ENCODE peak calls at places on chromosomes 5 and 9, in five cellular contexts. B, C, O, M and L are unnamed samples.

GRCh38 chr5:96318569-96319100 is 114.4 kb downstream of the PCSK1 start:
- DNase-seq in C (no peak), M (no peak), B (no peak), O (no peak), L (no peak)

GRCh38 chr9:107569171-107569570 is 79.6 kb upstream of the KLF4 start:
- DNase-seq in O (no peak), M (no peak), B (no peak), C (no peak), L (no peak)

GRCh38 chr5:168793844-168794837 is 215.0 kb upstream of the PANK3 start:
- DNase-seq in B (peak), O (no peak), M (no peak), C (no peak), L (no peak)

GRCh38 chr5:159811712-159812111 is 104.6 kb upstream of the ADRA1B start:
- DNase-seq in O (no peak), B (no peak), C (no peak), M (no peak), L (no peak)

GRCh38 chr5:21212026-21212425 is 1224.0 kb upstream of the CDH18 start:
- DNase-seq in B (no peak), O (no peak), M (no peak), C (no peak), L (no peak)

GRCh38 chr5:94702729-94703128 is 84.3 kb downstream of the SLF1 start:
- DNase-seq in M (no peak), C (no peak), B (no peak), O (no peak), L (no peak)

GRCh38 chr5:173535166-173535975 is 81.1 kb downstream of the BOD1 start:
- DNase-seq in M (no peak), B (no peak), C (no peak), O (no peak), L (no peak)

GRCh38 chr5:88677943-88678779 is 204.8 kb downstream of the MEF2C start:
- DNase-seq in O (no peak), C (no peak), B (no peak), M (no peak), L (no peak)